ENCODE peak calls at places on chromosomes 3 and 15, in five cellular contexts. One of them, this sample, is unnamed.

GRCh38 chr3:72418856-72419255 is 429.4 kb downstream of the SHQ1 start:
- DNase-seq in CD8-positive, alpha-beta T cell: no peak
- DNase-seq in neuronal stem cell: no peak
- DNase-seq in SK-N-MC: no peak
- DNase-seq in cardiac muscle cell: no peak
- DNase-seq in this sample: no peak

GRCh38 chr3:97658670-97659285 is 105.8 kb upstream of the ARL6 start:
- DNase-seq in CD8-positive, alpha-beta T cell: no peak
- DNase-seq in neuronal stem cell: peak; percentile 14
- DNase-seq in SK-N-MC: peak; percentile 16
- DNase-seq in cardiac muscle cell: peak; percentile 19
- DNase-seq in this sample: no peak

GRCh38 chr3:169260296-169260695 is 403.2 kb downstream of the MECOM start:
- DNase-seq in CD8-positive, alpha-beta T cell: no peak
- DNase-seq in neuronal stem cell: no peak
- DNase-seq in SK-N-MC: no peak
- DNase-seq in cardiac muscle cell: peak; percentile 76
- DNase-seq in this sample: no peak

GRCh38 chr3:13111874-13112520 is 38.8 kb upstream of the IQSEC1 start:
- DNase-seq in CD8-positive, alpha-beta T cell: no peak
- DNase-seq in neuronal stem cell: no peak
- DNase-seq in SK-N-MC: no peak
- DNase-seq in cardiac muscle cell: no peak
- DNase-seq in this sample: no peak

GRCh38 chr3:30659270-30660127 is 53.1 kb downstream of the TGFBR2 start:
- DNase-seq in CD8-positive, alpha-beta T cell: no peak
- DNase-seq in neuronal stem cell: no peak
- DNase-seq in SK-N-MC: no peak
- DNase-seq in cardiac muscle cell: peak; percentile 89
- DNase-seq in this sample: no peak

GRCh38 chr3:129486057-129487035 is 42.1 kb upstream of the RHO start:
- DNase-seq in CD8-positive, alpha-beta T cell: no peak
- DNase-seq in neuronal stem cell: peak; percentile 33
- DNase-seq in SK-N-MC: no peak
- DNase-seq in cardiac muscle cell: peak; percentile 88
- DNase-seq in this sample: peak; percentile 65

GRCh38 chr15:37764733-37765191 is 169.7 kb upstream of the TMCO5A start:
- DNase-seq in CD8-positive, alpha-beta T cell: no peak
- DNase-seq in neuronal stem cell: no peak
- DNase-seq in SK-N-MC: no peak
- DNase-seq in cardiac muscle cell: peak; percentile 81
- DNase-seq in this sample: no peak

GRCh38 chr3:147744967-147745366 is 335.8 kb downstream of the ZIC1 start:
- DNase-seq in CD8-positive, alpha-beta T cell: no peak
- DNase-seq in neuronal stem cell: no peak
- DNase-seq in SK-N-MC: no peak
- DNase-seq in cardiac muscle cell: no peak
- DNase-seq in this sample: no peak

GRCh38 chr3:38773528-38773927 is 42.5 kb downstream of the SCN10A start:
- DNase-seq in CD8-positive, alpha-beta T cell: no peak
- DNase-seq in neuronal stem cell: no peak
- DNase-seq in SK-N-MC: no peak
- DNase-seq in cardiac muscle cell: no peak
- DNase-seq in this sample: no peak

GRCh38 chr3:13209334-13209733 is 136.1 kb upstream of the IQSEC1 start:
- DNase-seq in CD8-positive, alpha-beta T cell: no peak
- DNase-seq in neuronal stem cell: no peak
- DNase-seq in SK-N-MC: no peak
- DNase-seq in cardiac muscle cell: no peak
- DNase-seq in this sample: no peak

GRCh38 chr15:89409184-89409992 is 74.8 kb upstream of the POLG start:
- DNase-seq in CD8-positive, alpha-beta T cell: no peak
- DNase-seq in neuronal stem cell: no peak
- DNase-seq in SK-N-MC: no peak
- DNase-seq in cardiac muscle cell: no peak
- DNase-seq in this sample: no peak

GRCh38 chr15:57218826-57219576 is 157.3 kb upstream of the CGNL1 start:
- DNase-seq in CD8-positive, alpha-beta T cell: no peak
- DNase-seq in neuronal stem cell: peak; percentile 31
- DNase-seq in SK-N-MC: peak; percentile 99
- DNase-seq in cardiac muscle cell: peak; percentile 96
- DNase-seq in this sample: no peak

GRCh38 chr3:172675371-172676193 is 35.3 kb downstream of the NCEH1 start:
- DNase-seq in CD8-positive, alpha-beta T cell: no peak
- DNase-seq in neuronal stem cell: peak; percentile 58
- DNase-seq in SK-N-MC: peak; percentile 32
- DNase-seq in cardiac muscle cell: peak; percentile 74
- DNase-seq in this sample: no peak

GRCh38 chr3:1118074-1118473 is 25.2 kb downstream of the CNTN6 start:
- DNase-seq in CD8-positive, alpha-beta T cell: no peak
- DNase-seq in neuronal stem cell: no peak
- DNase-seq in SK-N-MC: no peak
- DNase-seq in cardiac muscle cell: peak; percentile 2
- DNase-seq in this sample: no peak

GRCh38 chr3:170233532-170233931 is 11.3 kb downstream of the PRKCI start:
- DNase-seq in CD8-positive, alpha-beta T cell: no peak
- DNase-seq in neuronal stem cell: no peak
- DNase-seq in SK-N-MC: peak; percentile 75
- DNase-seq in cardiac muscle cell: peak; percentile 84
- DNase-seq in this sample: no peak

GRCh38 chr15:29859981-29860745 is 37.9 kb upstream of the TJP1 start:
- DNase-seq in CD8-positive, alpha-beta T cell: no peak
- DNase-seq in neuronal stem cell: no peak
- DNase-seq in SK-N-MC: no peak
- DNase-seq in cardiac muscle cell: peak; percentile 49
- DNase-seq in this sample: no peak

GRCh38 chr15:55917881-55918296 is 75.5 kb downstream of the NEDD4 start:
- DNase-seq in CD8-positive, alpha-beta T cell: no peak
- DNase-seq in neuronal stem cell: no peak
- DNase-seq in SK-N-MC: no peak
- DNase-seq in cardiac muscle cell: peak; percentile 88
- DNase-seq in this sample: no peak

GRCh38 chr15:39054128-39054732 is 489.6 kb upstream of the RASGRP1 start:
- DNase-seq in CD8-positive, alpha-beta T cell: no peak
- DNase-seq in neuronal stem cell: no peak
- DNase-seq in SK-N-MC: no peak
- DNase-seq in cardiac muscle cell: no peak
- DNase-seq in this sample: no peak
- H3K27ac ChIP-seq in CD8-positive, alpha-beta T cell: no peak overlapping the region
- H3K27ac ChIP-seq in neuronal stem cell: no peak overlapping the region
- H3K27ac ChIP-seq in SK-N-MC: no peak overlapping the region
- H3K27ac ChIP-seq in cardiac muscle cell: no peak overlapping the region
- H3K27ac ChIP-seq in this sample: no peak overlapping the region

GRCh38 chr3:20037255-20037996 is 2.8 kb upstream of the KAT2B start:
- DNase-seq in CD8-positive, alpha-beta T cell: no peak
- DNase-seq in neuronal stem cell: no peak
- DNase-seq in SK-N-MC: no peak
- DNase-seq in cardiac muscle cell: no peak
- DNase-seq in this sample: no peak

GRCh38 chr3:20039082-20039764 is 1.0 kb upstream of the KAT2B start:
- DNase-seq in CD8-positive, alpha-beta T cell: no peak
- DNase-seq in neuronal stem cell: no peak
- DNase-seq in SK-N-MC: no peak
- DNase-seq in cardiac muscle cell: no peak
- DNase-seq in this sample: no peak

GRCh38 chr3:20040476-20041196 is 390 bp downstream of the KAT2B start:
- DNase-seq in CD8-positive, alpha-beta T cell: peak; percentile 51
- DNase-seq in neuronal stem cell: peak; percentile 84
- DNase-seq in SK-N-MC: no peak
- DNase-seq in cardiac muscle cell: peak; percentile 79
- DNase-seq in this sample: peak; percentile 91

GRCh38 chr3:20039765-20040475 is at the start of gene KAT2B:
- DNase-seq in CD8-positive, alpha-beta T cell: peak; percentile 81
- DNase-seq in neuronal stem cell: peak; percentile 79
- DNase-seq in SK-N-MC: no peak
- DNase-seq in cardiac muscle cell: peak; percentile 70
- DNase-seq in this sample: peak; percentile 88

DNA sequence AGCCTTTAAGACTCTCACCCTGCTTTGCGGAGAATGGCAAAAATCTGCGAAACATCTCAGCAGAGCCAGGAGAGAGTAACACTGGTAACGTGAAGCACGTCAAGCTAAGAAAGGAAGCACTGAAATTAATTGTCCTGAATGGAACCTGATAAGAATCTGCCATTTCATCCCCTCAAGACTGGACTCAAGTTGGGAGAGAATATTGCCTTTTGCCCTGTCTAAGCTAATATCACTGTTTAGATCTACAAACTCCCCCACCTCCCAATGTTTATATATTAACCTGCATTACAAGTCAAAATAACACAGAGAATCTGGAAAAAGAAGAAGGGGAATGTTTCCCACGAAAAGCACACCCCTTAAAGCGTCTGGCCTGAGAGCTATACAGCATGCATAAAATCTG is 1.6 kb upstream of the KAT2B start:
- DNase-seq in CD8-positive, alpha-beta T cell: no peak
- DNase-seq in neuronal stem cell: no peak
- DNase-seq in SK-N-MC: no peak
- DNase-seq in cardiac muscle cell: no peak
- DNase-seq in this sample: no peak
- H3K27ac ChIP-seq in CD8-positive, alpha-beta T cell: peak overlapping the region; percentile 63
- H3K27ac ChIP-seq in neuronal stem cell: peak overlapping the region; percentile 99
- H3K27ac ChIP-seq in SK-N-MC: no peak overlapping the region
- H3K27ac ChIP-seq in cardiac muscle cell: peak overlapping the region; percentile 84
- H3K27ac ChIP-seq in this sample: no peak overlapping the region

GRCh38 chr3:155106059-155106458 is 25.9 kb downstream of the MME start:
- DNase-seq in CD8-positive, alpha-beta T cell: no peak
- DNase-seq in neuronal stem cell: no peak
- DNase-seq in SK-N-MC: no peak
- DNase-seq in cardiac muscle cell: no peak
- DNase-seq in this sample: no peak

GRCh38 chr3:155112661-155113389 is 32.7 kb downstream of the MME start:
- DNase-seq in CD8-positive, alpha-beta T cell: no peak
- DNase-seq in neuronal stem cell: no peak
- DNase-seq in SK-N-MC: no peak
- DNase-seq in cardiac muscle cell: no peak
- DNase-seq in this sample: no peak

GRCh38 chr3:155111971-155112370 is 31.9 kb downstream of the MME start:
- DNase-seq in CD8-positive, alpha-beta T cell: no peak
- DNase-seq in neuronal stem cell: no peak
- DNase-seq in SK-N-MC: no peak
- DNase-seq in cardiac muscle cell: no peak
- DNase-seq in this sample: no peak

GRCh38 chr3:155110021-155110420 is 29.9 kb downstream of the MME start:
- DNase-seq in CD8-positive, alpha-beta T cell: no peak
- DNase-seq in neuronal stem cell: no peak
- DNase-seq in SK-N-MC: no peak
- DNase-seq in cardiac muscle cell: no peak
- DNase-seq in this sample: no peak

DNA sequence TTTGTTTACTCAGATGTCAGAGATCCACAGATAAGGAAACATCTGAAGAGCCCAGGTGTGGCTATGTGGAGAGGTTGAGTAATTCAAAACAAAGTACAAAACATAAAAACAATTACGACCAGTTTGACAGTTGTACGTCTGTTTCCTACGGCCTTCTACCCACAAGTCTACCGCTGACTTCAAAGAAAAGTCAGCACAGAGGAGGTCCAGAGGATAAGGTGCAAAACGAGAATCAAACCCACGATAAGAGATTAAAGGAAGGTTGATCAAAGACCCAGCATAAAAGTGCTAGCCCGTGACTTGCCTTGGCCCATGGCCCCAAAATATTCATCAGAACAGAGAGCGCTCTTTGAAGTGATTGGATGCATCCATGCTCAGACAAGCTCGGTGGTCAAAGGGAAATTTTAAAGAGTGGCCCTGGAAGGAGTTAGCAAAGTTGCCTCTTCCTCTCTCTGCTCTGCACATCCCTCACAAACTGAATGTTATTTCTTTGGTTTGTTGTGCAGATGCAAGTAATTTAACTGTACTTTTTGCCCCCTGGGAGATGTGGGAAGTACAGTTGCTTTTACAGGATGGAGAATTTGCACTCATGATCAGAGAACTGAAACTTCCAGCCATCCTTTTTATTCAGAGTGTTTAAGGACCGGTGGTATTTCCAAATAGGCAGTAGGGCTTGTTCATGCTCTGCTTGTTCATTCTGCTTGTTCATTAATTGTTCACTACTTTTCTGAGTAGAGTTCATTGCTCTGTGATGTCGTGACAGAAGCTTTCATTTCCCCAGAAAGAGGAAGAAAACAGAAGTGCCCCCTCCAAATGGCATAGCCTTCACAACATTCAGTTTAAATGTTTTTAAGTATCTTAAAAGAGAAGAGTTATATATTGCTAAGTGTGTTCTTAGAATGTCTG is 31.1 kb downstream of the MME start:
- DNase-seq in CD8-positive, alpha-beta T cell: no peak
- DNase-seq in neuronal stem cell: no peak
- DNase-seq in SK-N-MC: no peak
- DNase-seq in cardiac muscle cell: no peak
- DNase-seq in this sample: no peak
- H3K27ac ChIP-seq in CD8-positive, alpha-beta T cell: no peak overlapping the region
- H3K27ac ChIP-seq in neuronal stem cell: no peak overlapping the region
- H3K27ac ChIP-seq in SK-N-MC: no peak overlapping the region
- H3K27ac ChIP-seq in cardiac muscle cell: no peak overlapping the region
- H3K27ac ChIP-seq in this sample: no peak overlapping the region

GRCh38 chr15:39502616-39503195 is 78.2 kb upstream of the THBS1 start:
- DNase-seq in CD8-positive, alpha-beta T cell: no peak
- DNase-seq in neuronal stem cell: no peak
- DNase-seq in SK-N-MC: no peak
- DNase-seq in cardiac muscle cell: peak; percentile 76
- DNase-seq in this sample: no peak
- H3K27ac ChIP-seq in CD8-positive, alpha-beta T cell: no peak overlapping the region
- H3K27ac ChIP-seq in neuronal stem cell: no peak overlapping the region
- H3K27ac ChIP-seq in SK-N-MC: no peak overlapping the region
- H3K27ac ChIP-seq in cardiac muscle cell: no peak overlapping the region
- H3K27ac ChIP-seq in this sample: no peak overlapping the region

This sample was measured in aorta.